ENCODE peak calls at places on chromosomes 4 and X, in six cellular contexts. D is AG10803, P is cardiac muscle cell, Y is GM03348, Z is amniotic epithelial cell, B is B cell. X is an unnamed sample.

GRCh38 chr4:1626151-1626550 is 58.0 kb downstream of the FAM53A start:
- DNase-seq in D (no peak), P (no peak), Y (no peak), Z (no peak), B (no peak), X (no peak)

GRCh38 chr4:959338-960139 is 13.8 kb downstream of the DGKQ start:
- DNase-seq in D (no peak), P (no peak), Y (no peak), Z (no peak), B (peak), X (no peak)

GRCh38 chrX:72201836-72202536 is 20.4 kb downstream of the PIN4 start:
- DNase-seq in D (peak), P (no peak), Y (peak), Z (peak), B (no peak), X (peak)

GRCh38 chr4:77710125-77710524 is 104.5 kb downstream of the CXCL13 start:
- DNase-seq in D (no peak), P (no peak), Y (no peak), Z (no peak), B (no peak), X (no peak)

GRCh38 chrX:41332408-41332987 is 1.5 kb upstream of the DDX3X start:
- DNase-seq in D (no peak), P (no peak), Y (peak), Z (no peak), B (no peak), X (peak)

GRCh38 chrX:108439961-108440696 is 491 bp downstream of the COL4A5 start:
- DNase-seq in D (peak), P (peak), Y (peak), Z (peak), B (no peak), X (peak)

GRCh38 chrX:20527458-20528099 is 260.9 kb upstream of the RPS6KA3 start:
- DNase-seq in D (peak), P (peak), Y (peak), Z (no peak), B (peak), X (no peak)

GRCh38 chr4:81447551-81448266 is 24.0 kb downstream of the RASGEF1B start:
- DNase-seq in D (no peak), P (no peak), Y (no peak), Z (no peak), B (no peak), X (no peak)

GRCh38 chrX:69066966-69067525 is 98.2 kb downstream of the PJA1 start:
- DNase-seq in D (peak), P (no peak), Y (no peak), Z (peak), B (no peak), X (peak)

GRCh38 chr4:89113415-89113814 is 2.1 kb downstream of the TIGD2 start:
- DNase-seq in D (no peak), P (no peak), Y (no peak), Z (no peak), B (no peak), X (peak)

GRCh38 chrX:54358424-54359211 is 772 bp upstream of the WNK3 start:
- DNase-seq in D (peak), P (peak), Y (peak), Z (peak), B (peak), X (peak)

GRCh38 chrX:55127692-55128091 is 38.9 kb downstream of the PAGE2 start:
- DNase-seq in D (peak), P (no peak), Y (no peak), Z (peak), B (no peak), X (peak)

GRCh38 chr4:101527186-101527585 is 179.9 kb upstream of the PPP3CA start:
- DNase-seq in D (no peak), P (no peak), Y (no peak), Z (peak), B (peak), X (no peak)

GRCh38 chr4:154367659-154368058 is 123.9 kb downstream of the DCHS2 start:
- DNase-seq in D (no peak), P (no peak), Y (no peak), Z (no peak), B (no peak), X (no peak)

GRCh38 chrX:74232859-74233258 is 71.1 kb upstream of the ZCCHC13 start:
- DNase-seq in D (peak), P (no peak), Y (no peak), Z (peak), B (no peak), X (peak)

GRCh38 chrX:74449322-74449936 is 28.1 kb downstream of the SLC16A2 start:
- DNase-seq in D (no peak), P (no peak), Y (no peak), Z (peak), B (no peak), X (no peak)

X was measured in iris pigment epithelial cell.